ENCODE peak calls at places on chromosomes 13 and 19, in seven cellular contexts. One of them, this sample, is unnamed.

GRCh38 chr13:45361596-45362206 is 20.7 kb upstream of the TPT1 start:
- DNase-seq in lung: no peak
- DNase-seq in AG04450: no peak
- DNase-seq in spleen: no peak
- DNase-seq in RWPE2: peak; percentile 77
- DNase-seq in foreskin fibroblast: peak; percentile 81
- DNase-seq in colonic mucosa: no peak
- DNase-seq in this sample: no peak

GRCh38 chr19:739998-740715 is 10.8 kb upstream of the MISP start:
- DNase-seq in lung: no peak
- DNase-seq in colonic mucosa: no peak
- DNase-seq in foreskin fibroblast: no peak
- DNase-seq in AG04450: no peak
- DNase-seq in RWPE2: peak; percentile 52
- DNase-seq in spleen: no peak
- DNase-seq in this sample: no peak

GRCh38 chr19:10037367-10037766 is 24.1 kb downstream of the RDH8 start:
- DNase-seq in RWPE2: no peak
- DNase-seq in AG04450: no peak
- DNase-seq in foreskin fibroblast: no peak
- DNase-seq in spleen: no peak
- DNase-seq in lung: no peak
- DNase-seq in colonic mucosa: peak; percentile 64
- DNase-seq in this sample: no peak

GRCh38 chr13:31878495-31878894 is 139.2 kb downstream of the RXFP2 start:
- DNase-seq in colonic mucosa: no peak
- DNase-seq in spleen: no peak
- DNase-seq in lung: no peak
- DNase-seq in AG04450: no peak
- DNase-seq in RWPE2: no peak
- DNase-seq in foreskin fibroblast: no peak
- DNase-seq in this sample: no peak

GRCh38 chr13:109595466-109595865 is 190.9 kb downstream of the IRS2 start:
- DNase-seq in colonic mucosa: no peak
- DNase-seq in AG04450: no peak
- DNase-seq in RWPE2: no peak
- DNase-seq in spleen: no peak
- DNase-seq in foreskin fibroblast: peak; percentile 70
- DNase-seq in lung: no peak
- DNase-seq in this sample: no peak

GRCh38 chr13:91699863-91700262 is 301.4 kb downstream of the GPC5 start:
- DNase-seq in AG04450: no peak
- DNase-seq in lung: no peak
- DNase-seq in RWPE2: no peak
- DNase-seq in spleen: no peak
- DNase-seq in foreskin fibroblast: no peak
- DNase-seq in colonic mucosa: no peak
- DNase-seq in this sample: no peak

GRCh38 chr13:53028637-53029121 is at the start of gene OLFM4:
- DNase-seq in colonic mucosa: peak; percentile 48
- DNase-seq in lung: no peak
- DNase-seq in spleen: no peak
- DNase-seq in RWPE2: no peak
- DNase-seq in foreskin fibroblast: no peak
- DNase-seq in AG04450: no peak
- DNase-seq in this sample: no peak

GRCh38 chr13:20609145-20609544 is 42.2 kb downstream of the IFT88 start:
- DNase-seq in RWPE2: no peak
- DNase-seq in colonic mucosa: no peak
- DNase-seq in spleen: no peak
- DNase-seq in lung: no peak
- DNase-seq in AG04450: peak; percentile 72
- DNase-seq in foreskin fibroblast: peak; percentile 69
- DNase-seq in this sample: no peak

GRCh38 chr19:18456279-18456678 is 18.3 kb upstream of the ISYNA1 start:
- DNase-seq in RWPE2: no peak
- DNase-seq in colonic mucosa: no peak
- DNase-seq in lung: no peak
- DNase-seq in spleen: peak; percentile 56
- DNase-seq in foreskin fibroblast: no peak
- DNase-seq in AG04450: no peak
- DNase-seq in this sample: no peak

GRCh38 chr13:73261739-73262216 is 203.0 kb downstream of the KLF5 start:
- DNase-seq in foreskin fibroblast: no peak
- DNase-seq in lung: no peak
- DNase-seq in colonic mucosa: no peak
- DNase-seq in AG04450: no peak
- DNase-seq in spleen: no peak
- DNase-seq in RWPE2: peak; percentile 73
- DNase-seq in this sample: no peak

GRCh38 chr13:101523732-101524131 is 71.3 kb downstream of the ITGBL1 start:
- DNase-seq in lung: no peak
- DNase-seq in AG04450: peak; percentile 7
- DNase-seq in spleen: no peak
- DNase-seq in foreskin fibroblast: peak; percentile 90
- DNase-seq in RWPE2: no peak
- DNase-seq in colonic mucosa: no peak
- DNase-seq in this sample: peak; percentile 37

GRCh38 chr13:28574617-28575142 is 79.8 kb upstream of the FLT1 start:
- DNase-seq in RWPE2: peak; percentile 65
- DNase-seq in spleen: no peak
- DNase-seq in foreskin fibroblast: peak; percentile 94
- DNase-seq in colonic mucosa: peak; percentile 65
- DNase-seq in lung: no peak
- DNase-seq in AG04450: peak; percentile 94
- DNase-seq in this sample: peak; percentile 96

GRCh38 chr13:59834801-59835200 is 328.9 kb downstream of the DIAPH3 start:
- DNase-seq in foreskin fibroblast: peak; percentile 24
- DNase-seq in spleen: no peak
- DNase-seq in lung: no peak
- DNase-seq in RWPE2: no peak
- DNase-seq in colonic mucosa: no peak
- DNase-seq in AG04450: no peak
- DNase-seq in this sample: no peak

GRCh38 chr19:48319647-48320537 is 5.5 kb upstream of the EMP3 start:
- DNase-seq in colonic mucosa: peak; percentile 92
- DNase-seq in AG04450: no peak
- DNase-seq in spleen: peak; percentile 95
- DNase-seq in lung: peak; percentile 85
- DNase-seq in foreskin fibroblast: peak; percentile 92
- DNase-seq in RWPE2: peak; percentile 76
- DNase-seq in this sample: no peak

GRCh38 chr13:67740871-67741475 is 510.8 kb upstream of the PCDH9 start:
- DNase-seq in RWPE2: no peak
- DNase-seq in foreskin fibroblast: no peak
- DNase-seq in spleen: no peak
- DNase-seq in colonic mucosa: no peak
- DNase-seq in lung: no peak
- DNase-seq in AG04450: no peak
- DNase-seq in this sample: no peak

GRCh38 chr19:16903347-16903746 is 14.5 kb downstream of the F2RL3 start:
- DNase-seq in foreskin fibroblast: no peak
- DNase-seq in spleen: no peak
- DNase-seq in AG04450: no peak
- DNase-seq in lung: no peak
- DNase-seq in colonic mucosa: no peak
- DNase-seq in RWPE2: no peak
- DNase-seq in this sample: no peak

GRCh38 chr19:49243726-49244125 is 81.3 kb downstream of the SLC6A16 start:
- DNase-seq in AG04450: no peak
- DNase-seq in RWPE2: no peak
- DNase-seq in lung: no peak
- DNase-seq in spleen: no peak
- DNase-seq in colonic mucosa: no peak
- DNase-seq in foreskin fibroblast: no peak
- DNase-seq in this sample: no peak

GRCh38 chr19:955803-956746 is 28.1 kb upstream of the WDR18 start:
- DNase-seq in colonic mucosa: no peak
- DNase-seq in foreskin fibroblast: no peak
- DNase-seq in spleen: no peak
- DNase-seq in RWPE2: peak; percentile 53
- DNase-seq in lung: no peak
- DNase-seq in AG04450: no peak
- DNase-seq in this sample: no peak

GRCh38 chr13:31887311-31887710 is 144.3 kb upstream of the FRY start:
- DNase-seq in AG04450: peak; percentile 15
- DNase-seq in spleen: no peak
- DNase-seq in lung: no peak
- DNase-seq in RWPE2: no peak
- DNase-seq in foreskin fibroblast: peak; percentile 74
- DNase-seq in colonic mucosa: no peak
- DNase-seq in this sample: no peak

GRCh38 chr13:111344471-111345191 is 24.2 kb downstream of the TEX29 start:
- DNase-seq in AG04450: peak; percentile 93
- DNase-seq in foreskin fibroblast: peak; percentile 89
- DNase-seq in lung: peak; percentile 77
- DNase-seq in spleen: no peak
- DNase-seq in RWPE2: no peak
- DNase-seq in colonic mucosa: no peak
- DNase-seq in this sample: peak; percentile 72

DNA sequence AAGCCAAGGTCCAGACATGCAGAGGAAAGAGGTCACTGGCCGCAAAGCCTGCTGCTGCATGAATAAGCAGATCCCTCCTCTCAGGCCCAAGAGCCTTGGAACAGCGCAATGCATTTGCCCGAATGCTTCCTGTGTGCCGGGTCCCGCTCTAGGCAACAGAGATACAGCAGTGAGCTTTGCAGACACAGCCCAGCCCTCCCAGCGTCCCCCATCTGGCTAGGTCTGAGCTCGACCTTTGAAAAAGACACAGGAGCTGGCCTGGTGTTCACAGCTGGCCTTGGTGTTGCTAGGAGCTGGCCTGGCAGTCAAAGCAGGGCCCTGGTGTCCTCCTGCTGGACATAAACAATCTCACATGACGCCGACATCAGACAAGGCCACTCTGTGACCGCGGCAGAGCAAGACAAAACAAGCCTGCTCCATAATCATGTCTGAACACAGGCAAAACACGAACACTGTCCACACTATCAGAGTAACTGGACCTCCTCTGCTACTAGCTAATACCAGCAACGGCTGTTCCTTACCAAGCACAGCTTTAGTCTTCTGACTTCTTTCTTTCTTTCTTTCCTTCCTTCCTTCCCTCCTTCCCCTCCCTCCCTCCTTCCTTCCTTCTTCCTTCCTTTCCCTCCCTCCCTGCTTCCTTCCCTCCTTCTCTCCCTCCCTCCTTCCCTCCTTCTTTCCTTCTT is 5.7 kb upstream of the PEX11G start:
- DNase-seq in AG04450: no peak
- DNase-seq in lung: no peak
- DNase-seq in colonic mucosa: peak; percentile 31
- DNase-seq in foreskin fibroblast: peak; percentile 59
- DNase-seq in spleen: peak; percentile 85
- DNase-seq in RWPE2: no peak
- DNase-seq in this sample: no peak
- TF ChIP-seq CTCF in AG04450: no peak
- TF ChIP-seq CTCF in lung: no peak
- TF ChIP-seq CTCF in colonic mucosa: no peak
- TF ChIP-seq CTCF in foreskin fibroblast: no peak
- TF ChIP-seq CTCF in spleen: peak; percentile 30
- TF ChIP-seq CTCF in RWPE2: no peak
- TF ChIP-seq CTCF in this sample: no peak

DNA sequence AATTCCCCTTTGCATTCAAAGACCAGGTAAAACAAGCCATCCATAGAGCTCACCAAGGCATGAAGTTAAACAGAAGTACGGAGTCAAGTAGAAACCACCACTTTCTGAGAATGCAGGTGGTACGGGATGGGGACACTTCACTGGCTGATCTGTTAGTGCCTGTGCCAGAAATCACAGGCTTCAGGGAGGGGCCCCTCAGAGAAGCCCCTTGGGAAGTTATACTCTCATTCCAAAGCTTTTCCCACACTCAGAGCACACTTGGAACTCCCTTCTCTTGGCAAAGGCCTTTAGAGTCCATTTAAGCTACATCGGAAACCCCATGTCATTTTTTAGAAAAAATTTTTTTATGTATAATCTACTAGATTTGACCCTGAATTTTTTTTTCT is 80.7 kb upstream of the WASF3 start:
- DNase-seq in AG04450: no peak
- DNase-seq in RWPE2: no peak
- DNase-seq in lung: no peak
- DNase-seq in spleen: no peak
- DNase-seq in colonic mucosa: no peak
- DNase-seq in foreskin fibroblast: no peak
- DNase-seq in this sample: no peak
- H3K4me3 ChIP-seq in AG04450: peak overlapping the region; percentile 1
- H3K4me3 ChIP-seq in RWPE2: no peak overlapping the region
- H3K4me3 ChIP-seq in lung: no peak overlapping the region
- H3K4me3 ChIP-seq in spleen: no peak overlapping the region
- H3K4me3 ChIP-seq in colonic mucosa: no peak overlapping the region
- H3K4me3 ChIP-seq in foreskin fibroblast: no peak overlapping the region
- H3K4me3 ChIP-seq in this sample: no peak overlapping the region

DNA sequence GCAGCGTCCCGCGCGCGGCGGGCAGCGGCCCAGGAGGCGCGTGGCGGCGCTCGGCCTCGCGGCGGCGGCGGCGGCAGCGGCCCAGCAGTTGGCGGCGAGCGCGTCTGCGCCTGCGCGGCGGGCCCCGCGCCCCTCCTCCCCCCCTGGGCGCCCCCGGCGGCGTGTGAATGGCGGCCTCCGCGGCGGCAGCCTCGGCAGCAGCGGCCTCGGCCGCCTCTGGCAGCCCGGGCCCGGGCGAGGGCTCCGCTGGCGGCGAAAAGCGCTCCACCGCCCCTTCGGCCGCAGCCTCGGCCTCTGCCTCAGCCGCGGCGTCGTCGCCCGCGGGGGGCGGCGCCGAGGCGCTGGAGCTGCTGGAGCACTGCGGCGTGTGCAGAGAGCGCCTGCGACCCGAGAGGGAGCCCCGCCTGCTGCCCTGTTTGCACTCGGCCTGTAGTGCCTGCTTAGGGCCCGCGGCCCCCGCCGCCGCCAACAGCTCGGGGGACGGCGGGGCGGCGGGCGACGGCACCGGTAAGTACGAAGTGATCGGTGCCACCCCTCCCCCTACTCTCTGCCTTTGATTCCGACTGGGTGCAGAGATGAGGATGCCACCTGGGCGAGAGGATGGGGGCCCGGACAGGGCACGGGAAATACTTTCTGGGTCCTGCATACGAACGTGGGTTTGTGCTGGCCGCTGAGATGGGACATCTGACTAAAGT is 874 bp downstream of the TRIM28 start:
- DNase-seq in AG04450: no peak
- DNase-seq in foreskin fibroblast: peak; percentile 85
- DNase-seq in spleen: no peak
- DNase-seq in RWPE2: no peak
- DNase-seq in lung: no peak
- DNase-seq in colonic mucosa: peak; percentile 58
- DNase-seq in this sample: no peak
- TF ChIP-seq CTCF in AG04450: no peak
- TF ChIP-seq CTCF in foreskin fibroblast: no peak
- TF ChIP-seq CTCF in spleen: no peak
- TF ChIP-seq CTCF in RWPE2: no peak
- TF ChIP-seq CTCF in lung: no peak
- TF ChIP-seq CTCF in colonic mucosa: no peak
- TF ChIP-seq CTCF in this sample: no peak

DNA sequence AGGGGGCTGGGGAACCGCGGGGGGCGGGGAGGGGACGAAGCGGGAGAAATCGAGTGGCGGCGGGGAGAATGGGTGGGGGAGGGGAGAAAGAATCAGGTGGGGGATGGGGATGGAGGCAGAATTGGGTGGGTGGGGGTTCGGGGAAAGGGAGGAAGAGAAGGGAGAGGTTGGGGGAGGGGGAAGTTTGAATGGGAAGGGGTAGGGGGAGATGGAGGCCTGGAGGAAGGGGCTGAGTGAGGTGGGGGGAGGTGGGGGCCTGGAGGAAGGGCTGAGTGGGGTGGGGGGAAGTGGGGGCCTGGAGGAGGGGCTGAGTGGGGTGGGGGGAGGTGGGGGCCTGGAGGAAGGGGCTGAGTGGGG is 391 bp upstream of the ADAMTS10 start:
- DNase-seq in lung: no peak
- DNase-seq in colonic mucosa: no peak
- DNase-seq in RWPE2: no peak
- DNase-seq in foreskin fibroblast: no peak
- DNase-seq in AG04450: no peak
- DNase-seq in spleen: no peak
- DNase-seq in this sample: no peak
- H3K4me3 ChIP-seq in lung: no peak overlapping the region
- H3K4me3 ChIP-seq in colonic mucosa: no peak overlapping the region
- H3K4me3 ChIP-seq in RWPE2: peak overlapping the region; percentile 27
- H3K4me3 ChIP-seq in foreskin fibroblast: no peak overlapping the region
- H3K4me3 ChIP-seq in AG04450: peak overlapping the region; percentile 87
- H3K4me3 ChIP-seq in spleen: peak overlapping the region; percentile 54
- H3K4me3 ChIP-seq in this sample: no peak overlapping the region

This sample was measured in HFF-Myc.